ENCODE peak calls at places on chromosomes 16 and 17, in seven cellular contexts. U, B, A, Q, Z, L and W are unnamed samples.

GRCh38 chr16:86783626-86784266 is 205.4 kb downstream of the FOXL1 start:
- DNase-seq in U (no peak), B (no peak), A (no peak), Q (no peak), Z (no peak), L (no peak), W (peak)

GRCh38 chr16:48526058-48526957 is 83.7 kb downstream of the N4BP1 start:
- DNase-seq in U (no peak), B (no peak), A (no peak), Q (no peak), Z (no peak), L (no peak), W (peak)

GRCh38 chr16:1512774-1513173 is 19.6 kb downstream of the TELO2 start:
- DNase-seq in U (no peak), B (no peak), A (no peak), Q (no peak), Z (no peak), L (no peak), W (no peak)

GRCh38 chr16:81545470-81546175 is 101.0 kb downstream of the CMIP start:
- DNase-seq in U (no peak), B (no peak), A (no peak), Q (no peak), Z (no peak), L (no peak), W (no peak)

GRCh38 chr16:12551530-12551929 is 252.2 kb downstream of the CPPED1 start:
- DNase-seq in U (no peak), B (no peak), A (no peak), Q (no peak), Z (no peak), L (no peak), W (no peak)

GRCh38 chr17:49621946-49622529 is 46.4 kb downstream of the NXPH3 start:
- DNase-seq in U (no peak), B (no peak), A (no peak), Q (no peak), Z (no peak), L (no peak), W (no peak)

GRCh38 chr17:75694536-75694935 is 26.7 kb upstream of the ITGB4 start:
- DNase-seq in U (no peak), B (no peak), A (no peak), Q (no peak), Z (no peak), L (no peak), W (no peak)

GRCh38 chr17:76593338-76593737 is 7.7 kb upstream of the ST6GALNAC2 start:
- DNase-seq in U (peak), B (peak), A (no peak), Q (no peak), Z (no peak), L (no peak), W (peak)

GRCh38 chr16:24973771-24974461 is 41.3 kb downstream of the ARHGAP17 start:
- DNase-seq in U (no peak), B (no peak), A (no peak), Q (no peak), Z (no peak), L (no peak), W (no peak)

GRCh38 chr16:22924492-22924891 is 110.5 kb downstream of the HS3ST2 start:
- DNase-seq in U (no peak), B (no peak), A (no peak), Q (no peak), Z (no peak), L (no peak), W (peak)

GRCh38 chr17:15957206-15957605 is 12.3 kb downstream of the ADORA2B start:
- DNase-seq in U (no peak), B (no peak), A (no peak), Q (no peak), Z (no peak), L (no peak), W (peak)

GRCh38 chr17:57458718-57459285 is 202.5 kb downstream of the MSI2 start:
- DNase-seq in U (no peak), B (no peak), A (no peak), Q (no peak), Z (no peak), L (no peak), W (no peak)

GRCh38 chr17:4551796-4552525 is 3.2 kb downstream of the MYBBP1A start:
- DNase-seq in U (no peak), B (no peak), A (no peak), Q (no peak), Z (no peak), L (no peak), W (no peak)

GRCh38 chr17:73283841-73284282 is 22.2 kb upstream of the CPSF4L start:
- DNase-seq in U (no peak), B (no peak), A (no peak), Q (peak), Z (no peak), L (peak), W (no peak)

GRCh38 chr16:3058173-3059030 is 7.0 kb upstream of the IL32 start:
- DNase-seq in U (peak), B (no peak), A (peak), Q (peak), Z (no peak), L (no peak), W (peak)

GRCh38 chr17:80592243-80592642 is 47.6 kb downstream of the RPTOR start:
- DNase-seq in U (no peak), B (no peak), A (no peak), Q (no peak), Z (no peak), L (no peak), W (no peak)

GRCh38 chr16:21946889-21947635 is 6.1 kb upstream of the UQCRC2 start:
- DNase-seq in U (no peak), B (no peak), A (no peak), Q (no peak), Z (no peak), L (no peak), W (no peak)

GRCh38 chr17:64281962-64282752 is 19.1 kb upstream of the TEX2 start:
- DNase-seq in U (peak), B (peak), A (peak), Q (peak), Z (peak), L (peak), W (peak)

GRCh38 chr17:45103269-45103795 is 29.0 kb downstream of the PLCD3 start:
- DNase-seq in U (no peak), B (no peak), A (no peak), Q (peak), Z (no peak), L (no peak), W (no peak)

GRCh38 chr16:68283840-68284595 is 19.7 kb downstream of the SLC7A6 start:
- DNase-seq in U (no peak), B (no peak), A (no peak), Q (no peak), Z (no peak), L (no peak), W (no peak)

GRCh38 chr17:30160419-30161172 is 44.0 kb downstream of the NSRP1 start:
- DNase-seq in U (no peak), B (peak), A (no peak), Q (no peak), Z (no peak), L (no peak), W (no peak)

GRCh38 chr17:41518789-41519449 is at the start of gene KRT15:
- DNase-seq in U (peak), B (peak), A (no peak), Q (no peak), Z (no peak), L (no peak), W (peak)

GRCh38 chr17:37741334-37742113 is 3.3 kb downstream of the HNF1B start:
- DNase-seq in U (no peak), B (no peak), A (no peak), Q (no peak), Z (no peak), L (no peak), W (no peak)

GRCh38 chr16:71708696-71709095 is 15.8 kb downstream of the PHLPP2 start:
- DNase-seq in U (no peak), B (no peak), A (no peak), Q (no peak), Z (no peak), L (no peak), W (no peak)

GRCh38 chr16:81937305-81938038 is 73.8 kb downstream of the SDR42E1 start:
- DNase-seq in U (peak), B (no peak), A (no peak), Q (no peak), Z (no peak), L (no peak), W (no peak)

GRCh38 chr17:11852231-11852630 is 145.0 kb downstream of the ZNF18 start:
- DNase-seq in U (no peak), B (no peak), A (no peak), Q (no peak), Z (no peak), L (no peak), W (no peak)

GRCh38 chr16:61900482-61900881 is 135.8 kb downstream of the CDH8 start:
- DNase-seq in U (peak), B (no peak), A (no peak), Q (no peak), Z (no peak), L (no peak), W (peak)

GRCh38 chr16:59021751-59022150 is 287.6 kb upstream of the GOT2 start:
- DNase-seq in U (peak), B (peak), A (no peak), Q (no peak), Z (no peak), L (no peak), W (peak)

GRCh38 chr16:31202402-31203385 is at the start of gene PYCARD:
- DNase-seq in U (peak), B (peak), A (peak), Q (peak), Z (no peak), L (peak), W (no peak)

GRCh38 chr17:77842148-77842905 is 116.2 kb upstream of the TNRC6C start:
- DNase-seq in U (peak), B (peak), A (no peak), Q (no peak), Z (no peak), L (no peak), W (no peak)

GRCh38 chr16:28163699-28164584 is 47.8 kb downstream of the XPO6 start:
- DNase-seq in U (peak), B (peak), A (no peak), Q (no peak), Z (no peak), L (no peak), W (peak)

GRCh38 chr17:73291260-73291801 is 20.5 kb downstream of the CDC42EP4 start:
- DNase-seq in U (peak), B (peak), A (no peak), Q (peak), Z (no peak), L (peak), W (peak)

GRCh38 chr17:82320956-82321927 is 3.8 kb upstream of the CD7 start:
- DNase-seq in U (peak), B (no peak), A (no peak), Q (no peak), Z (no peak), L (peak), W (peak)

GRCh38 chr17:83068641-83069570 is 10.5 kb upstream of the METRNL start:
- DNase-seq in U (no peak), B (no peak), A (no peak), Q (no peak), Z (no peak), L (no peak), W (no peak)

GRCh38 chr17:34341916-34342315 is 14.4 kb upstream of the CCL13 start:
- DNase-seq in U (no peak), B (no peak), A (no peak), Q (no peak), Z (no peak), L (no peak), W (no peak)

GRCh38 chr16:4694664-4695451 is 1.5 kb downstream of the NUDT16L1 start:
- DNase-seq in U (no peak), B (no peak), A (no peak), Q (no peak), Z (no peak), L (peak), W (no peak)
- TF ChIP-seq CTCF in U (no peak), B (no peak), A (no peak), Q (no peak), Z (no peak), L (no peak), W (no peak)

GRCh38 chr17:50807014-50807413 is 28.4 kb upstream of the WFIKKN2 start:
- DNase-seq in U (peak), B (no peak), A (no peak), Q (no peak), Z (no peak), L (no peak), W (peak)

GRCh38 chr17:50807675-50808074 is 27.7 kb upstream of the WFIKKN2 start:
- DNase-seq in U (no peak), B (no peak), A (no peak), Q (no peak), Z (no peak), L (no peak), W (no peak)

GRCh38 chr17:50805486-50805885 is 29.9 kb upstream of the WFIKKN2 start:
- DNase-seq in U (no peak), B (no peak), A (no peak), Q (no peak), Z (no peak), L (no peak), W (no peak)

GRCh38 chr17:50808413-50808812 is 27.0 kb upstream of the WFIKKN2 start:
- DNase-seq in U (no peak), B (no peak), A (no peak), Q (no peak), Z (no peak), L (no peak), W (no peak)

GRCh38 chr17:50806141-50806643 is 29.2 kb upstream of the WFIKKN2 start:
- DNase-seq in U (peak), B (peak), A (no peak), Q (no peak), Z (no peak), L (no peak), W (peak)
- TF ChIP-seq CTCF in U (no peak), B (peak), A (peak), Q (no peak), Z (peak), L (no peak), W (no peak)

DNA sequence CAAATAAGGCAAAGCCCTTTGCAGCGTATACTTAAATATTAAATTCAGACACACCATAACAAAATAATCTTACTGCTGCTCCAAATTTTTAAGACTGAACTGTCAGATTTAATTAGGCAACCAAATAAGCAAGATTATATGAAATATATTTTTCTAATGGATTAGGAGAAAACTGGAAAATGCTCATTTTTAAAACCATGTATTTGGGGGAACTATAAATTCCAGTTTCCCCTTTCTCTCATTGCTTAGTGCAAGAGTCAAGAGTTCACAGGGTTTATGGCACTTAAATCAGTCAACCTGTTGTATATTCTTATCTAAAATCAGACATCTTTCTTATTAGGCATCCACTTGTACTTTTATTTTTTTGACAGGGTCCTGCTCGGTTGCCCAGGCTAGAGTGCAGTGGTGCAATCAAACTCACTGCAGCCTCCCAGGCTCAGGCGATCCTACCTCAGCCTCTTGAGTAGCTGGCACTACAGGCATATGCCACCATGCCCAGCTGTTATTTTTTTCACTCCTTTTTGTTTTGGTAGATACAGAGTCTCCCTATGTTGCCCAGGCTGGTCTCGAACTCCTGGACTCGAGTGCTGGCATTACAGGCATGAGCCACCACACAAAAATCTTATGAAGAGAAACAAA is 2.1 kb upstream of the KANSL1 start:
- DNase-seq in U (no peak), B (no peak), A (no peak), Q (no peak), Z (no peak), L (no peak), W (no peak)
- TF ChIP-seq CTCF in U (no peak), B (no peak), A (no peak), Q (no peak), Z (no peak), L (no peak), W (no peak)

GRCh38 chr16:88716601-88717001 is 10.3 kb downstream of the CTU2 start:
- DNase-seq in U (no peak), B (no peak), A (no peak), Q (no peak), Z (no peak), L (no peak), W (no peak)
- TF ChIP-seq CTCF in U (no peak), B (no peak), A (no peak), Q (no peak), Z (no peak), L (no peak), W (no peak)